ENCODE peak calls at places on chromosome 14, in seven cellular contexts. X, I, W, N, P, U and R are unnamed samples.

GRCh38 chr14:38339704-38340103 is 83.8 kb upstream of the CLEC14A start:
- DNase-seq in X (no peak), I (no peak), W (peak), N (no peak), P (peak), U (no peak), R (no peak)

GRCh38 chr14:64772394-64772950 is 68.2 kb downstream of the PLEKHG3 start:
- DNase-seq in X (no peak), I (no peak), W (no peak), N (no peak), P (no peak), U (no peak), R (no peak)

GRCh38 chr14:24829862-24830261 is 195.9 kb upstream of the GZMB start:
- DNase-seq in X (no peak), I (no peak), W (no peak), N (no peak), P (no peak), U (no peak), R (no peak)

GRCh38 chr14:95948608-95949007 is 72.0 kb downstream of the TUNAR start:
- DNase-seq in X (no peak), I (no peak), W (no peak), N (no peak), P (no peak), U (no peak), R (no peak)

GRCh38 chr14:103115845-103116572 is 7.3 kb upstream of the TNFAIP2 start:
- DNase-seq in X (no peak), I (no peak), W (no peak), N (peak), P (peak), U (no peak), R (no peak)

GRCh38 chr14:34232790-34233189 is 229.2 kb downstream of the SPTSSA start:
- DNase-seq in X (no peak), I (no peak), W (no peak), N (no peak), P (no peak), U (no peak), R (no peak)

GRCh38 chr14:76958975-76959710 is 69.4 kb downstream of the IRF2BPL start:
- DNase-seq in X (peak), I (no peak), W (no peak), N (no peak), P (peak), U (peak), R (peak)

GRCh38 chr14:94689218-94689984 is 77.2 kb downstream of the SERPINA3 start:
- DNase-seq in X (no peak), I (peak), W (peak), N (no peak), P (peak), U (peak), R (peak)

GRCh38 chr14:66405158-66405557 is 81.0 kb upstream of the CCDC196 start:
- DNase-seq in X (no peak), I (no peak), W (no peak), N (no peak), P (peak), U (no peak), R (no peak)

GRCh38 chr14:89304972-89305703 is 111.9 kb downstream of the FOXN3 start:
- DNase-seq in X (no peak), I (no peak), W (peak), N (no peak), P (peak), U (peak), R (peak)

GRCh38 chr14:28703482-28703881 is 63.1 kb upstream of the FOXG1 start:
- DNase-seq in X (no peak), I (no peak), W (no peak), N (no peak), P (no peak), U (no peak), R (no peak)

GRCh38 chr14:24367506-24368214 is at the start of gene NFATC4:
- DNase-seq in X (peak), I (peak), W (peak), N (no peak), P (peak), U (peak), R (peak)

GRCh38 chr14:92453691-92454090 is 59.9 kb upstream of the RIN3 start:
- DNase-seq in X (no peak), I (no peak), W (no peak), N (no peak), P (no peak), U (no peak), R (no peak)

GRCh38 chr14:105525861-105526780 is at the start of gene TMEM121:
- DNase-seq in X (no peak), I (no peak), W (no peak), N (peak), P (no peak), U (peak), R (peak)

GRCh38 chr14:61438860-61439765 is 117.7 kb downstream of the PRKCH start:
- DNase-seq in X (no peak), I (peak), W (peak), N (no peak), P (peak), U (peak), R (peak)

GRCh38 chr14:24122971-24123370 is 7.5 kb upstream of the FITM1 start:
- DNase-seq in X (no peak), I (no peak), W (no peak), N (no peak), P (no peak), U (no peak), R (no peak)

GRCh38 chr14:103116645-103117044 is 6.6 kb upstream of the TNFAIP2 start:
- DNase-seq in X (no peak), I (no peak), W (no peak), N (peak), P (no peak), U (no peak), R (no peak)

GRCh38 chr14:102043251-102044025 is 43.4 kb downstream of the HSP90AA1 start:
- DNase-seq in X (no peak), I (no peak), W (no peak), N (no peak), P (no peak), U (no peak), R (no peak)

GRCh38 chr14:81710232-81710845 is 176.7 kb upstream of the SEL1L start:
- DNase-seq in X (peak), I (peak), W (no peak), N (no peak), P (peak), U (peak), R (peak)
- TF ChIP-seq CTCF in X (peak), I (peak), W (peak), N (peak), P (peak), U (peak), R (peak)

GRCh38 chr14:69953266-69953905 is 74.2 kb downstream of the SMOC1 start:
- DNase-seq in X (no peak), I (no peak), W (no peak), N (no peak), P (no peak), U (no peak), R (no peak)

GRCh38 chr14:69951935-69952334 is 72.7 kb downstream of the SMOC1 start:
- DNase-seq in X (no peak), I (no peak), W (no peak), N (no peak), P (no peak), U (no peak), R (no peak)

GRCh38 chr14:69948311-69948710 is 69.1 kb downstream of the SMOC1 start:
- DNase-seq in X (no peak), I (no peak), W (no peak), N (no peak), P (no peak), U (no peak), R (no peak)

GRCh38 chr14:69955855-69956567 is 76.8 kb downstream of the SMOC1 start:
- DNase-seq in X (no peak), I (no peak), W (no peak), N (no peak), P (peak), U (no peak), R (no peak)

GRCh38 chr14:69951263-69951662 is 72.0 kb downstream of the SMOC1 start:
- DNase-seq in X (no peak), I (no peak), W (no peak), N (no peak), P (no peak), U (no peak), R (no peak)
- TF ChIP-seq CTCF in X (no peak), I (no peak), W (no peak), N (no peak), P (no peak), U (no peak), R (no peak)

DNA sequence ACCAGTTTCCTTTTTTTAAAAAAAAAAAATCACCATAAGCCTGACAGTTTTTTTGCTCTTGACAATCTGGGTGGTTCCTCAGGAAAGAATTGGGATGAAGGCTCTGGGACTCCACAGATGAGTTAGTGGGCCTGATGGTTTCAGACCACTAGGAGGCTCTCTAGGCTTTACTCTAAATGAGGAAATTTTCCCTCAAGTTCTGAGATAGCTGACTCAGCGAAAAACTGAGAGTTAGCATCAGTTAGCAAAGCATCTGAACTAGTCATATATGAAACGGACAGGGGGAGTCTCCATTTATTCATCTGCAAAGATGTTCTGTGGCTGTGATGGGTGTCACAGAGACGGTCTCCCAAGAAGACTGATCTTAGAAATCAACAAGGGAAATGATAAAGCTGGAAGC is 314.3 kb upstream of the OR4E1 start:
- DNase-seq in X (peak), I (no peak), W (no peak), N (no peak), P (peak), U (no peak), R (peak)
- TF ChIP-seq CTCF in X (peak), I (no peak), W (peak), N (no peak), P (peak), U (no peak), R (peak)

GRCh38 chr14:79251278-79251677 is 960.0 kb downstream of the DIO2 start:
- DNase-seq in X (no peak), I (no peak), W (no peak), N (no peak), P (no peak), U (no peak), R (no peak)

GRCh38 chr14:79253576-79253975 is 957.7 kb downstream of the DIO2 start:
- DNase-seq in X (no peak), I (no peak), W (no peak), N (no peak), P (no peak), U (no peak), R (no peak)

GRCh38 chr14:79254069-79254775 is 957.1 kb downstream of the DIO2 start:
- DNase-seq in X (no peak), I (no peak), W (peak), N (no peak), P (peak), U (no peak), R (no peak)

GRCh38 chr14:79260406-79260805 is 950.9 kb downstream of the DIO2 start:
- DNase-seq in X (no peak), I (no peak), W (no peak), N (no peak), P (no peak), U (no peak), R (no peak)

DNA sequence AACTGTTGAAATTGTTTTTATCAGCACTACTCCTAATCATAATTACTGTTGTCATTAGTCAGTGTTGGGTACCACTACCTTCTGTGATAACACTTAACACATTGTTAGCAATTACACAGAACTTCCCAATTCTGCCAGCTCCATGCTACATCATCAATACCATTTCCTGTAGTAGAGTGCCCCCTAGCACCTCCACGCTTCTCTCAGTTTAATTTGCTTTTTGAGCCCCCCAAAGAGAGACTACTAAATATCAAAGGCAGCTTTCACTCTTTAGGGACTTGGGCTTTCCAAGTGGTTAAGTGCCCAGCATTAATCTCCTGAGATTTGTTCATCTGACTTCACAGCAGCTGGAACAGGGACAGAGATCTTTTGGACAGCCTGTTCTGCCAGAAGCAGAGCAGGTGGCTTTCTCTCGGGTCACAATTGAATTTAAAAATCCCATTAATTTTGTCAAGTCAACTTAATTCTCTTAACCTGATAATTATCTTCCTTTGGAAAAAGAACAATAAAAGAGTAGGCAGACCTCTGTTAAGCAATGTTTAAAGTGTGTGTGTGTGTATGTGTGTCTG is 954.9 kb downstream of the DIO2 start:
- DNase-seq in X (no peak), I (no peak), W (no peak), N (no peak), P (no peak), U (no peak), R (no peak)
- TF ChIP-seq CTCF in X (no peak), I (no peak), W (no peak), N (no peak), P (no peak), U (no peak), R (no peak)

GRCh38 chr14:59009967-59010366 is 178.5 kb upstream of the DAAM1 start:
- DNase-seq in X (no peak), I (no peak), W (no peak), N (no peak), P (no peak), U (no peak), R (no peak)

DNA sequence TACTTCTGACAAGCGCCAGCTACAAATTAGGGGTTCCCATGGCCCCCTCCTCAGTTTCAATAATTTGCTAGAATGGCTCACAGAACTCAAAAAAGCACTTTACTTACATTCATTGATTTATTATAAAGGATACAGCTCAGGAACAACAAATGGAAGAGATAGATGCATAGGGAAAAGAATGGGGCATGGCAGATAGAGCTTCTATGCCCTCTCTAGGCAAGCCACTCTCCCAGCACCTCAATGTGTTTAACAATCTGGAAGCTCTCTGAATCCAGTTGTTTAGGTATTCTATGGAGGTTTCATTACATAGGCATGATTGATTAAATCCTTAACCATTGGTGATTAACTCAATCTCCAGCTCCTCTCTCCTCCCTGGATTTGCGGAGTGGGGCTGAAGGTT is 184.5 kb upstream of the DAAM1 start:
- DNase-seq in X (no peak), I (no peak), W (no peak), N (no peak), P (peak), U (no peak), R (no peak)
- TF ChIP-seq CTCF in X (no peak), I (no peak), W (peak), N (no peak), P (peak), U (no peak), R (no peak)